ENCODE peak calls at places on chromosome 13, in four cellular contexts. S is GM12878, Z is K562, X is HL-60. J is an unnamed sample.

GRCh38 chr13:20121154-20121515 is 39.7 kb downstream of the GJA3 start:
- DNase-seq in X (peak; percentile 93), Z (no peak), S (no peak), J (no peak)

GRCh38 chr13:48656621-48657020 is 2.9 kb downstream of the CYSLTR2 start:
- DNase-seq in X (peak; percentile 71), Z (no peak), S (no peak), J (no peak)

GRCh38 chr13:33139186-33139585 is 123.0 kb downstream of the KL start:
- DNase-seq in Z (no peak), X (no peak), S (no peak), J (no peak)

GRCh38 chr13:66853559-66853958 is 376.6 kb downstream of the PCDH9 start:
- DNase-seq in X (no peak), Z (no peak), S (no peak), J (no peak)

GRCh38 chr13:95403349-95404140 is 102.3 kb upstream of the ABCC4 start:
- DNase-seq in Z (no peak), X (no peak), S (no peak), J (no peak)

GRCh38 chr13:30142502-30143211 is 164.7 kb downstream of the KATNAL1 start:
- DNase-seq in X (no peak), S (no peak), Z (no peak), J (no peak)

GRCh38 chr13:29935309-29935981 is 85.0 kb upstream of the UBL3 start:
- DNase-seq in S (peak; percentile 74), X (peak; percentile 70), Z (no peak), J (peak; percentile 53)

GRCh38 chr13:55653497-55653896 is 1487.2 kb upstream of the PRR20A start:
- DNase-seq in Z (no peak), X (no peak), S (no peak), J (no peak)

GRCh38 chr13:51278426-51279130 is 56.4 kb downstream of the FAM124A start:
- DNase-seq in S (no peak), X (no peak), Z (no peak), J (no peak)

GRCh38 chr13:95386370-95386769 is 85.1 kb upstream of the ABCC4 start:
- DNase-seq in S (no peak), X (no peak), Z (no peak), J (no peak)

GRCh38 chr13:98664047-98664446 is 87.1 kb upstream of the STK24 start:
- DNase-seq in X (no peak), Z (peak; percentile 11), S (no peak), J (no peak)

GRCh38 chr13:98143157-98143553 is 261 bp downstream of the FARP1 start:
- DNase-seq in S (no peak), Z (peak; percentile 3), X (no peak), J (no peak)

GRCh38 chr13:110371550-110372465 is 64.7 kb downstream of the COL4A2 start:
- DNase-seq in Z (no peak), S (peak; percentile 40), X (no peak), J (no peak)
- TF ChIP-seq SPI1 in Z (no peak), S (peak; percentile 63), X (no peak), J (peak; percentile 57)

GRCh38 chr13:101305981-101306411 is 110.3 kb downstream of the NALCN start:
- DNase-seq in Z (no peak), S (no peak), X (no peak), J (no peak)
- TF ChIP-seq SPI1 in Z (no peak), S (no peak), X (no peak), J (no peak)

DNA sequence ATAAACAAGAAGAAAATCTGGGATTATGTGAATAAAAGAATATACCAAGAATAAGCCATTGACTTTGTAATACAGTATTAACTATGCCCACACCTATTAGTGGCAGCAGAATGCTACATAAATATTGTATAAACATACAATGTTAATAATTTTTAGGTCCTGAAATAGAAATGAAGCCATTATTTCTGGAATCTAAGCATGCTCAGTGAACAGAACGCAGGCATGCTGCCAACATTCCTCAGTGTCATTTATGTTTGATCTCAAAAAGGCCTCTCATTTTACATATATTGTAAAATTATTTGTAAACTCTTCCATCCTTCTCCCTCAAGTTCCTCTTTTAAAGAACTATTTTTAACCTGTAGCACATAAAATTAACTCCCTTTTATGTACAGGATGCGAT is 118.9 kb downstream of the VWA8 start:
- DNase-seq in Z (no peak), S (no peak), X (peak; percentile 13), J (no peak)
- TF ChIP-seq SPI1 in Z (no peak), S (no peak), X (no peak), J (no peak)

DNA sequence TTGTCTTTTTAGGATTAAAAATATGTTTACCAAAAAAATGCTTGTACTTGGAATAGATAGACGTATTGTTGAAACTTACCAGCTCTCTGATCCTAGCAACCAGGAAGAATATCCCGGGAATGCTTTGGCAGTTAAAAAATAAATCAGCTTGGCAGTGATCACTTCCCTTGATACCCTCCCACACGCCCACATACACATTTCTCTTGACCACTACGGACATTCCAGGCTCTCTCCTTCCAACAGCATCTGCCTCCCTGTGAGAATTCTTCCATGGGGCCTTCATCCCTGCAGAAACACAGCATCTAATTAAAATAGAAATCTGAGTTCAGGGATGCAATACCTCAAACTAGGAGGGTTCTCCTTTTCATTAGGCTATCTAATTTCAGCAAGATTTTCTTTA is 57.9 kb downstream of the THSD1 start:
- DNase-seq in X (no peak), Z (no peak), S (no peak), J (no peak)
- TF ChIP-seq SPI1 in X (no peak), Z (no peak), S (no peak), J (no peak)

DNA sequence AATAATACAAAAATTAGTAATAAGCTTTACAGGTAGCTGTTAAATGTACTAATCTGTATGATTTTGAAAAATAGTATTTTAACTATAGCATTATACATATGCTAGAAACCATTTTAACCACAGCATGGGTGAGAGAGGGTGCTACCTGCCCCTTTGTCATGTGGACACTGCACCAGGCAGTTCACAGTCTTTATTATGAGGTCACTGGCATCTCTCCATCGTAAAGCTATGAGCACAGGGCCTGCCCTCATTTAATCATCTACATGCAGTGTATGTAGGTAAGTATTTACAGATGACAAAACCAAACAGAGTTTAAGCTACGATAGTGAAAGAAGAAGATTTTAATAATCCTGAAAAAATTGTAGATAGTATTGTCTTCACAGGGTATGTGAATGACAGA is 21.7 kb downstream of the EDNRB start:
- DNase-seq in X (no peak), Z (no peak), S (no peak), J (no peak)
- TF ChIP-seq SPI1 in X (no peak), Z (no peak), S (no peak), J (no peak)

GRCh38 chr13:107803822-107804495 is 411.4 kb downstream of the LIG4 start:
- DNase-seq in S (no peak), Z (no peak), X (no peak), J (no peak)

GRCh38 chr13:107799001-107799400 is 416.3 kb downstream of the LIG4 start:
- DNase-seq in S (no peak), Z (no peak), X (no peak), J (no peak)
- TF ChIP-seq SPI1 in S (no peak), Z (no peak), X (no peak), J (no peak)

DNA sequence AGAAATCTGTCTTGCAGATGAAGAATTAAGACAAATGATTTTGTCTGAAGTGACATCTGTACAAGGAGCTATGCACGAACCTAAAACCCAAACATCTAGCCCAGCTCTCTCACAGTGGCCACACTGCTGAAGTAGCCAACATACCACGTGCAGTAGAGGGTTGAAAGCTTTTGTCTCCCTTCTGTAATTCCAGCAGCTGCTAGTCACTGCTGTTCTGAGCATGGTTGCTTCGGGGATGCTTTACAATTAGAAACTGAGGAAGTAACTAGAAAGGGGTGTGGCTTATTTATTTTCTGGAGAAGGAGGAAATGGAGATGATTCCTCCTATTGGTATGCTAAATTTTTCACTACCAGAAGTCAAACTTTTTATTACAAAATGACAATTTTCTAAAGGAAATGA is 192.9 kb upstream of the MIR17HG start:
- DNase-seq in S (no peak), Z (no peak), X (no peak), J (no peak)
- TF ChIP-seq SPI1 in S (no peak), Z (no peak), X (no peak), J (no peak)

DNA sequence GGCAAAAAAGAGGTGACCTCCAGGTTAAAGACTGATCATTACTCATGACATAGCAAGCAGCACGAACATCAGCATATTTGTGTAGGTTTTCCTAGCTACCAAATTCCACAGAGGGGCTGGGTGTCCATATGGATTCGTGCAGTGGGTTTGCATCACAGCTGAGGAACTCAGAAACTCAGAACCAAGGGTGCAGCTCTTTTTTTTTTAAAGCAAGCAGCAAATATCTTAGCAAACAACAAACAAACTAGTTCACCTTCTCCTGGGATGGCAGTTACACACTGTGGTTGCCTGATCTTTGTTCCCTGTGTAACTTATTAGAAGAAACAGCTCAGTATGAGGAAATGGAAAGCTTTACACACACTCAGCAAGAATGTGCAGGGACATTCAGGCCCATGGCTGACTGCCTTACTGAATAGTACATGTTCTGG is 4.1 kb downstream of the NDFIP2 start:
- DNase-seq in Z (no peak), X (peak; percentile 78), S (no peak), J (no peak)
- TF ChIP-seq SPI1 in Z (no peak), X (peak; percentile 69), S (no peak), J (no peak)

GRCh38 chr13:108267338-108267737 is 2.2 kb upstream of the TNFSF13B start:
- DNase-seq in Z (no peak), X (peak; percentile 70), S (no peak), J (no peak)

GRCh38 chr13:108263961-108264360 is 5.6 kb upstream of the TNFSF13B start:
- DNase-seq in Z (no peak), X (no peak), S (no peak), J (no peak)

GRCh38 chr13:108269601-108270328 is at the start of gene TNFSF13B:
- DNase-seq in X (peak; percentile 90), S (peak; percentile 74), Z (peak; percentile 41), J (peak; percentile 20)

GRCh38 chr13:108268713-108269112 is 805 bp upstream of the TNFSF13B start:
- DNase-seq in X (peak; percentile 33), S (no peak), Z (no peak), J (no peak)

DNA sequence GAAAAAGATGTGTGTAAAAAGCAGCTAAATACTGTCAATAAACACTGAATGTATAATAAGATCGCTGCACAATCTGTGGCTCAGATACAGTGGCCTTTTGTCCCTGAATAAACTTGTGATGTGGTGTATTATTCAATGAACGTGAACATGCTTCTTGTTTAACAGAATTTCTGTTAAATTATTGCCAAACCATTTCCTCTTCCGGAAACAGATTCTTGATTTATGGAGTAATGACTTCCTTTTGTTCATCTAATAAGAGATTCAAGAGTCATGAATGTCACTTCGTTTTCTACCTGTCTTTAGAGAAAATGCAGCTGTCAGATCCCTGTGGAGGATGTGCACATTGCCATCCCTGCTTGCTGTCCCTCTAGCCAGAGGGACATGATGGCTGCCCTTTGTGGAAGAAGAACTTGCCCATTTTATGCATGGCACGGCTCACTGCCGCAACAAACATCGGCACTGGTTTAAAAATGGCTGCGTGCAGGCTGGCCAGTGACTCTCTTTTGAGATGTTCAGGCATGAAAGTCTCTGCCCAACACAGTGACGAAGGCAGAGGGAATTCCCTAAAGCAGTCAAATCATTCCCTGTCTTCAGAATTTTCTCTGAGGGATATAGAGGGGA is 3.1 kb upstream of the TNFSF13B start:
- DNase-seq in S (no peak), X (peak; percentile 61), Z (no peak), J (no peak)
- TF ChIP-seq SPI1 in S (no peak), X (peak; percentile 70), Z (no peak), J (no peak)

J was measured in GM12891.